ENCODE peak calls at places on chromosomes 6 and 20, in six cellular contexts. R is H9, Y is lung, T is thyroid gland, S is mammary epithelial cell, U is colonic mucosa. Q is an unnamed sample. For H3K9me3, the result is how much of the 10 kb centered on the place peaks cover.

GRCh38 chr20:9808166-9808565 is 30.7 kb downstream of the PAK5 start:
- DNase-seq in R (no peak), Y (no peak), T (no peak), S (no peak), U (no peak), Q (no peak)

GRCh38 chr20:14916360-14916759 is 578.9 kb upstream of the FLRT3 start:
- DNase-seq in R (no peak), Y (no peak), T (no peak), S (no peak), U (no peak), Q (no peak)

GRCh38 chr6:116883005-116883404 is 6.0 kb downstream of the RFX6 start:
- DNase-seq in R (no peak), Y (no peak), T (no peak), S (no peak), U (no peak), Q (no peak)

GRCh38 chr6:36268478-36269248 is 1.2 kb upstream of the PNPLA1 start:
- DNase-seq in R (no peak), Y (no peak), T (peak), S (no peak), U (no peak), Q (no peak)

GRCh38 chr6:5084192-5084786 is 852 bp upstream of the PPP1R3G start:
- DNase-seq in R (no peak), Y (no peak), T (peak), S (no peak), U (peak), Q (no peak)

GRCh38 chr6:112372213-112372806 is 25.2 kb downstream of the RFPL4B start:
- DNase-seq in R (no peak), Y (no peak), T (no peak), S (no peak), U (no peak), Q (no peak)

GRCh38 chr6:2767327-2767985 is 2.3 kb downstream of the WRNIP1 start:
- DNase-seq in R (no peak), Y (no peak), T (no peak), S (no peak), U (no peak), Q (no peak)

GRCh38 chr6:151082079-151082478 is 157.7 kb upstream of the AKAP12 start:
- DNase-seq in R (no peak), Y (no peak), T (no peak), S (peak), U (no peak), Q (no peak)

GRCh38 chr6:82072771-82073170 is 174.8 kb downstream of the IBTK start:
- DNase-seq in R (no peak), Y (no peak), T (no peak), S (peak), U (no peak), Q (no peak)

GRCh38 chr20:10065154-10065833 is 30.5 kb downstream of the ANKEF1 start:
- DNase-seq in R (no peak), Y (no peak), T (no peak), S (peak), U (no peak), Q (no peak)

GRCh38 chr6:142671791-142672190 is 273.2 kb downstream of the HIVEP2 start:
- DNase-seq in R (no peak), Y (no peak), T (no peak), S (no peak), U (no peak), Q (no peak)

GRCh38 chr6:124961784-124962611 is at the start of gene RNF217:
- DNase-seq in R (peak), Y (peak), T (peak), S (peak), U (peak), Q (peak)

GRCh38 chr6:140155727-140156126 is 781.3 kb upstream of the CITED2 start:
- DNase-seq in R (no peak), Y (no peak), T (no peak), S (no peak), U (no peak), Q (no peak)

GRCh38 chr6:30885999-30886896 is 1.9 kb downstream of the DDR1 start:
- DNase-seq in R (peak), Y (peak), T (peak), S (peak), U (peak), Q (peak)

GRCh38 chr20:62942456-62942855 is 4.5 kb downstream of the GID8 start:
- DNase-seq in R (no peak), Y (no peak), T (no peak), S (no peak), U (no peak), Q (no peak)

GRCh38 chr20:16125810-16126209 is 447.4 kb downstream of the KIF16B start:
- DNase-seq in R (no peak), Y (peak), T (peak), S (peak), U (no peak), Q (no peak)

GRCh38 chr6:24501914-24502313 is 7.1 kb downstream of the ALDH5A1 start:
- DNase-seq in R (no peak), Y (no peak), T (no peak), S (no peak), U (peak), Q (no peak)

GRCh38 chr6:45574885-45575284 is 197.2 kb upstream of the SUPT3H start:
- DNase-seq in R (no peak), Y (no peak), T (no peak), S (peak), U (no peak), Q (no peak)

GRCh38 chr20:36311854-36312723 is 6.0 kb downstream of the DLGAP4 start:
- DNase-seq in R (no peak), Y (no peak), T (no peak), S (no peak), U (no peak), Q (no peak)

DNA sequence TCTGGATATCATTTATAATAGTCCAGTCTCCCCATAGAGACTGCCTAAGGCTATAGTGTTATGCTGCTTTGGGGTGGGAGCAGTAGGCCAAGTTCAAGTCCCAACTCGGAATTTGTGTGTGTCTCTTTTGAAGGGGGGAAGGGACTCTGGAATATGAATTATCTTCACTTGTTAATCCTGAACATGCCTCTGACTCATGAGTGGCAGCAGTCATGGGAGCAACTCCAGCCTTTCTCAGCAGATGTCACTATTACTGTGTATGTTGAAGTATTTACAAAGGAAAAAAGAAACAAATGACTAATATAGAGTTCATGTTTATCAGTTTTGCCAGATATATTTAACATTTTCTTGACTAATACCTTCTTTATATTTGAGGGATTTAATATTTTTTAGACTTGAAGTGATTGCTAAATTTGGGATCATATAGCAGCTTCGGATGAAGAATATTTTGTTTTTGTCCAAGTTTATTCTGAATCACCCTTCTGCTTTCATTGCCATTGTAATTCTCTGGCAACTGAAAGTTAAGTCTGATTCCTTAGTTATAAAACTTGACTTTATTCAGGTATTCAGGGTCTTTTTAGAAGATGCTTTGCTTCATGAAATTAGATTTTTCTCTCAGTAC is 23.4 kb downstream of the FAM217A start:
- DNase-seq in R (no peak), Y (no peak), T (no peak), S (peak), U (no peak), Q (peak)
- TF ChIP-seq CTCF in R (peak), Y (no peak), T (no peak), S (peak), U (peak), Q (peak)

GRCh38 chr20:31430568-31431095 is 9.8 kb upstream of the DEFB123 start:
- DNase-seq in R (no peak), Y (no peak), T (no peak), S (no peak), U (no peak), Q (no peak)

GRCh38 chr20:31425797-31426196 is 14.6 kb upstream of the DEFB123 start:
- DNase-seq in R (no peak), Y (no peak), T (no peak), S (no peak), U (no peak), Q (no peak)
- H3K9me3 ChIP-seq in R (under half), Y (under half), T (under half), S (under half), U (under half), Q (under half)

DNA sequence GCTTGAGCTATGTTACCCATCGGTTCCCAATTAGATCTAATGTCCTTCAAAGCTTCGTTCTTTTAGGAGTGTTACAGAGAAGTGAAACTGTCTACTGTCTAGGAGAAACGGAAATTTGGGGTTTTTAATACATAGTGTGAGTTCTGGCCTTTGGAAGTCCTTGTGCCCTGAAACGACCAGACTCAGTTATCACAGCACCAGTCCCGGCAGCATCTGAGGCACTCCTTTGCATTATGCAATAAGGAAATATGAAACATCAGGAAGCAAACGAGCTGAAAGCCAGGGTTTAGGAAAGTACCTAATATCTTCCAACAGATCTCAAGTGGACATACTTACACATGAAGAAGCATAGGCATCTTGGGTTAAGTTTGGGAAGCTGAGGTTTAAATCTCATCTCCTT is 61.8 kb upstream of the ADGRF1 start:
- DNase-seq in R (no peak), Y (no peak), T (no peak), S (peak), U (peak), Q (no peak)
- H3K27ac ChIP-seq in R (no peak), Y (no peak), T (no peak), S (peak), U (peak), Q (no peak)

DNA sequence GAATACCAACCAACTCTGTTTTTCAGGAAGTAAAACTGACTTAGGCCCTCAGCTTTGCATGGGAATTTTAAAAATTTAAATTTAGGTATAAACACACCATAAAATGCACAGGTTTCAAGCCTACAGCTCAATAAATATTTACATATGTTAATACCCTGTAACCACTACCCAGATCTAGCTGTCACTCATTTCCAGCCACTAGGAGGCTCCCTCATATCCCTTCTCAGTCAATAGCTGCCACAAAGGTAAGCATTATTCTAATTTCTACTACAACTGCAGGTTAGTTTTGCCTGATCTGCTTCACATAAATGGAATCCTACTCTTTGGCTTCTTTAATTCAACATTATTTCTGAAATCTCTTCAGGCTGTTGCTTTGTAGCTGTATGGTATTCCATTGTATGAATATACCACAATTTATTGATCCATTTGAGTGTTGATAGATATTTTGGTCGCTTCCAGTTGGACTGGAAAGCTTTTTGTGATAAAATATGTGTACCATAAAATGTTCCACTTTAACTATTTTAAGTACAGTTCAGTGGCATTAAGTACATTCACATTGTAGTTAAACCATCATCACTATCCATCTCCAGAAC is 32.5 kb upstream of the MEI4 start:
- DNase-seq in R (peak), Y (no peak), T (no peak), S (peak), U (peak), Q (peak)
- TF ChIP-seq CTCF in R (peak), Y (no peak), T (no peak), S (peak), U (peak), Q (peak)

GRCh38 chr6:10099648-10100047 is 315.2 kb downstream of the TFAP2A start:
- DNase-seq in R (no peak), Y (no peak), T (no peak), S (no peak), U (no peak), Q (no peak)
- H3K9me3 ChIP-seq in R (under half), Y (under half), T (under half), S (under half), U (under half), Q (under half)

GRCh38 chr20:1669304-1669703 is 11.7 kb upstream of the SIRPG start:
- DNase-seq in R (no peak), Y (no peak), T (no peak), S (no peak), U (no peak), Q (no peak)
- H3K27ac ChIP-seq in R (no peak), Y (no peak), T (no peak), S (no peak), U (no peak), Q (no peak)

GRCh38 chr20:60808003-60808402 is 444.1 kb upstream of the CDH4 start:
- DNase-seq in R (no peak), Y (no peak), T (no peak), S (no peak), U (no peak), Q (no peak)
- TF ChIP-seq CTCF in R (no peak), Y (no peak), T (no peak), S (no peak), U (no peak), Q (no peak)

DNA sequence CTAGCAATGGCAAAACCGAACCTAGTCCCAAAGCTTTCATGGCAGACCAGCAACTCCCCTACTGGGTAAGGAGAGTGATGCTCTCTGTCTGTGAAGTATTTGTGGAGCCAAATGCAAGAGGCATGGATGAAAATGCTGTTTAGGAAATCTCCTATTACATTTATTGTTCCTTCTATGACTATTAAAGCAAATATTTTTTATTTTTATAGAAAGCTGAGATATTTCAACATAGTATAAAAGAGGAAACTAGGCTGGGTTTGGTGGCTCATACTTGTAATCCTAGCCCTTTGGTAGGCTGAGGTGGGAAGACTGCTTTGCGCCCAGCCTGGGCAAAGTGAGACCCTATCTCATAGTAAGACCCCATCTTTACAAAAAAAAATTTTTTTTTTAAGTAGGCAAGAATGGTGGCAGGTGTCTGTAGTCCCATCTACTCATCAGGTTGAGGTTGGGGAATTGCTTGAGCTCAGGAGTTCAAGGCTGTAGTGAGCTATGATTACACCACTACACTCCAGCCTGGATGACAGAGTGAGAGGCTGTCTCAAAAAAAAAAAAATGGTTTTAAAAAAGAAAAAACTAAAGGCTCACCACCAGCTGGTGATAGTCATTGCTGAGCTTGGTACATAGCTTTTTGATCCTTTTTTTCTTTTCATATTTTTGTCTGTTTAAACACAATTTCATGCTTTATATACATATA is 11.2 kb downstream of the KDM1B start:
- DNase-seq in R (no peak), Y (no peak), T (no peak), S (no peak), U (no peak), Q (no peak)
- H3K9me3 ChIP-seq in R (under half), Y (under half), T (under half), S (under half), U (under half), Q (under half)

Q was measured in body of pancreas.